ENCODE peak calls at places on chromosomes 16 and 17, in four cellular contexts. S is fibroblast of lung; R is activated T-helper 2 cell treated with anti-CD3 and anti-CD28 coated beads, Interferon-gamma antibody, Interleukin-2, Interleukin-4, amounts not matched to agents 10 μg/mL and 5 μg/mL and 100 μg/mL, durations not matched to agents 14 hours and 24 hours and 36 hours; W is foreskin fibroblast. Y is an unnamed sample.

GRCh38 chr16:69814561-69814960 is 52.4 kb downstream of the WWP2 start:
- DNase-seq in W (no peak), R (no peak), S (no peak), Y (no peak)

GRCh38 chr17:43448720-43449469 is 34.9 kb upstream of the DHX8 start:
- DNase-seq in W (no peak), R (no peak), S (no peak), Y (no peak)

GRCh38 chr16:79104567-79104966 is 496.0 kb downstream of the MAF start:
- DNase-seq in S (no peak), W (no peak), R (no peak), Y (no peak)

GRCh38 chr17:56834380-56835258 is 668 bp downstream of the DGKE start:
- DNase-seq in R (peak; percentile 67), S (peak; percentile 6), W (peak; percentile 18), Y (peak; percentile 77)

GRCh38 chr17:62755139-62755851 is 52.8 kb downstream of the MARCHF10 start:
- DNase-seq in S (no peak), W (no peak), R (no peak), Y (no peak)

GRCh38 chr17:46851029-46851741 is at the start of gene WNT9B:
- DNase-seq in R (no peak), S (no peak), W (no peak), Y (no peak)

GRCh38 chr17:37764383-37764782 is 19.5 kb upstream of the HNF1B start:
- DNase-seq in W (no peak), R (no peak), S (no peak), Y (no peak)

GRCh38 chr17:37170881-37171460 is 204.8 kb upstream of the C17orf78 start:
- DNase-seq in S (no peak), R (no peak), W (no peak), Y (no peak)

GRCh38 chr16:3655791-3656490 is 1.4 kb downstream of the DNASE1 start:
- DNase-seq in R (no peak), S (no peak), W (no peak), Y (no peak)

GRCh38 chr17:69870751-69871199 is 204.2 kb upstream of the KCNJ16 start:
- DNase-seq in S (peak; percentile 76), W (peak; percentile 83), R (no peak), Y (no peak)

GRCh38 chr17:36808181-36808661 is 129.1 kb upstream of the LHX1 start:
- DNase-seq in R (no peak), W (no peak), S (no peak), Y (no peak)

GRCh38 chr16:21638573-21638975 is 13.8 kb downstream of the IGSF6 start:
- DNase-seq in S (no peak), W (peak; percentile 85), R (no peak), Y (no peak)

GRCh38 chr17:55348749-55349354 is 72.8 kb downstream of the MMD start:
- DNase-seq in R (peak; percentile 28), S (peak; percentile 63), W (peak; percentile 42), Y (peak; percentile 29)

GRCh38 chr16:10170016-10170415 is 12.2 kb downstream of the GRIN2A start:
- DNase-seq in R (no peak), S (no peak), W (no peak), Y (no peak)

GRCh38 chr16:48609453-48610023 is 442 bp downstream of the N4BP1 start:
- DNase-seq in W (peak; percentile 20), R (no peak), S (peak; percentile 60), Y (no peak)

GRCh38 chr17:72811976-72812687 is 280.4 kb downstream of the SLC39A11 start:
- DNase-seq in R (no peak), S (peak; percentile 27), W (no peak), Y (no peak)

GRCh38 chr16:24977673-24978065 is 37.5 kb downstream of the ARHGAP17 start:
- DNase-seq in R (no peak), S (peak; percentile 88), W (peak; percentile 62), Y (no peak)

GRCh38 chr16:3857189-3858013 is 23.1 kb downstream of the CREBBP start:
- DNase-seq in R (no peak), W (peak; percentile 65), S (peak; percentile 85), Y (no peak)

GRCh38 chr16:73192227-73192894 is 144.4 kb upstream of the ZFHX3 start:
- DNase-seq in R (no peak), W (peak; percentile 71), S (no peak), Y (no peak)

GRCh38 chr17:83189013-83189672 is 109.7 kb downstream of the METRNL start:
- DNase-seq in S (no peak), W (no peak), R (peak; percentile 6), Y (no peak)

GRCh38 chr17:79746955-79747507 is 16.3 kb downstream of the ENPP7 start:
- DNase-seq in S (no peak), W (no peak), R (no peak), Y (no peak)